ENCODE peak calls at places on chromosomes 4 and X, in ten cellular contexts. X is RPMI8226; D is AG04450; E is activated T-helper 1 cell treated with anti-CD3 and anti-CD28 coated beads, Interleukin-2, amount 50 U/mL, for 16 hours; C is left lung; V is NCI-H748 treated with DMSO at 0.1 percent for 48 hours; O is SK-N-SH; M is foreskin fibroblast; I is foreskin keratinocyte; L is mesothelial cell of epicardium. A is an unnamed sample.

GRCh38 chr4:147236806-147237205 is 244.1 kb upstream of the EDNRA start:
- DNase-seq in C (no peak), M (no peak), V (no peak), L (no peak), D (no peak), O (no peak), I (no peak), X (no peak), E (no peak), A (no peak)

GRCh38 chr4:42460043-42460442 is 62.8 kb downstream of the SHISA3 start:
- DNase-seq in L (no peak), E (no peak), V (no peak), C (no peak), X (no peak), O (no peak), D (no peak), I (no peak), M (no peak), A (no peak)

GRCh38 chr4:8917868-8918783 is 46.5 kb upstream of the HMX1 start:
- DNase-seq in I (no peak), D (no peak), X (peak), E (peak), M (peak), C (peak), V (no peak), L (peak), O (peak), A (peak)

GRCh38 chr4:2248821-2249261 is 6.9 kb upstream of the HAUS3 start:
- DNase-seq in I (no peak), E (no peak), L (no peak), M (no peak), C (no peak), V (no peak), X (no peak), O (peak), D (no peak), A (no peak)

GRCh38 chr4:76984788-76985211 is 35.2 kb downstream of the SEPTIN11 start:
- DNase-seq in O (peak), X (no peak), D (peak), I (peak), V (no peak), L (peak), E (no peak), M (peak), C (peak), A (no peak)

GRCh38 chr4:17478073-17478472 is 33.8 kb downstream of the QDPR start:
- DNase-seq in E (no peak), I (no peak), D (no peak), C (no peak), L (no peak), O (no peak), M (no peak), V (no peak), X (no peak), A (no peak)

GRCh38 chr4:8850074-8850829 is 21.4 kb downstream of the HMX1 start:
- DNase-seq in L (no peak), E (no peak), X (no peak), I (no peak), O (no peak), M (no peak), V (no peak), C (no peak), D (no peak), A (no peak)

GRCh38 chrX:112746812-112747630 is 67.3 kb upstream of the LHFPL1 start:
- DNase-seq in I (no peak), E (no peak), M (no peak), X (no peak), D (no peak), O (no peak), C (no peak), L (no peak), V (no peak), A (no peak)

GRCh38 chr4:83417566-83417965 is 38.1 kb downstream of the HELQ start:
- DNase-seq in V (no peak), O (no peak), L (no peak), D (no peak), X (no peak), M (no peak), C (no peak), E (no peak), I (no peak), A (no peak)

GRCh38 chrX:18377802-18378201 is 23.3 kb upstream of the SCML2 start:
- DNase-seq in C (no peak), M (peak), D (no peak), O (peak), X (peak), E (no peak), I (no peak), V (peak), L (no peak), A (peak)

GRCh38 chrX:13750204-13750603 is 15.7 kb downstream of the OFD1 start:
- DNase-seq in X (peak), L (no peak), M (peak), C (no peak), E (no peak), I (no peak), O (peak), V (peak), D (no peak), A (peak)

GRCh38 chrX:6782831-6783230 is 247.9 kb upstream of the VCX3A start:
- DNase-seq in X (no peak), M (no peak), V (no peak), E (no peak), C (no peak), I (no peak), O (no peak), L (no peak), D (no peak), A (no peak)

GRCh38 chr4:169225058-169225751 is 45.6 kb downstream of the SH3RF1 start:
- DNase-seq in O (no peak), X (peak), M (peak), C (no peak), V (no peak), I (peak), L (no peak), E (no peak), D (peak), A (no peak)

GRCh38 chrX:12771445-12772069 is 19.7 kb upstream of the PRPS2 start:
- DNase-seq in X (peak), C (peak), O (peak), V (no peak), L (peak), M (peak), I (no peak), D (no peak), E (peak), A (peak)

A was measured in OCI-LY7.